ENCODE peak calls at places on chromosomes 16 and 17, in four cellular contexts. G, H, Y and F are unnamed samples.
A peak's percentile ranks its signal among the peaks of the same experiment; 100 is the strongest.

GRCh38 chr16:26078971-26079370 is 387.2 kb downstream of the HS3ST4 start:
- DNase-seq in G (no peak), H (no peak), Y (no peak), F (no peak)

GRCh38 chr17:16304832-16305231 is 48.4 kb downstream of the CENPV start:
- DNase-seq in G (peak; percentile 63), H (peak; percentile 54), Y (no peak), F (no peak)

GRCh38 chr16:28974007-28974436 is 556 bp upstream of the SPNS1 start:
- DNase-seq in G (peak; percentile 70), H (peak; percentile 72), Y (peak; percentile 15), F (no peak)

GRCh38 chr17:17840751-17841591 is 4.2 kb upstream of the SREBF1 start:
- DNase-seq in G (peak; percentile 35), H (peak; percentile 59), Y (no peak), F (no peak)

GRCh38 chr17:29593546-29594440 is 861 bp downstream of the ANKRD13B start:
- DNase-seq in G (no peak), H (peak; percentile 61), Y (no peak), F (no peak)

GRCh38 chr16:23941025-23941424 is 105.2 kb downstream of the PRKCB start:
- DNase-seq in G (no peak), H (no peak), Y (no peak), F (no peak)

GRCh38 chr17:35766903-35767510 is 6.3 kb downstream of the C17orf50 start:
- DNase-seq in G (no peak), H (peak; percentile 33), Y (no peak), F (no peak)

GRCh38 chr16:54347961-54348360 is 61.4 kb upstream of the IRX3 start:
- DNase-seq in G (no peak), H (no peak), Y (no peak), F (no peak)

GRCh38 chr17:81941484-81942166 is 4.5 kb upstream of the PYCR1 start:
- DNase-seq in G (no peak), H (no peak), Y (no peak), F (no peak)

GRCh38 chr17:13777003-13777402 is 175.3 kb upstream of the HS3ST3A1 start:
- DNase-seq in G (no peak), H (no peak), Y (no peak), F (no peak)

GRCh38 chr17:64661981-64662773 is at the start of gene SMURF2:
- DNase-seq in G (peak; percentile 56), H (peak; percentile 74), Y (peak; percentile 17), F (peak; percentile 83)

GRCh38 chr16:66250686-66251405 is 115.6 kb upstream of the CDH5 start:
- DNase-seq in G (no peak), H (no peak), Y (no peak), F (no peak)

GRCh38 chr17:78345172-78345571 is 14.7 kb downstream of the SOCS3 start:
- DNase-seq in G (no peak), H (no peak), Y (no peak), F (no peak)

GRCh38 chr17:77451271-77451893 is 310.6 kb downstream of the SEC14L1 start:
- DNase-seq in G (peak; percentile 96), H (peak; percentile 84), Y (peak; percentile 71), F (peak; percentile 61)

GRCh38 chr17:31869797-31870568 is 10.9 kb upstream of the COPRS start:
- DNase-seq in G (no peak), H (no peak), Y (no peak), F (no peak)

GRCh38 chr17:82031885-82032627 is 578 bp downstream of the RAC3 start:
- DNase-seq in G (no peak), H (peak; percentile 90), Y (no peak), F (no peak)

GRCh38 chr17:37466471-37466870 is 23.2 kb upstream of the DUSP14 start:
- DNase-seq in G (no peak), H (no peak), Y (no peak), F (no peak)

GRCh38 chr17:82283208-82283749 is 9.8 kb upstream of the CSNK1D start:
- DNase-seq in G (no peak), H (no peak), Y (no peak), F (no peak)

GRCh38 chr16:66478733-66479511 is 51.8 kb downstream of the BEAN1 start:
- DNase-seq in G (peak; percentile 63), H (peak; percentile 78), Y (peak; percentile 59), F (peak; percentile 67)

GRCh38 chr17:8021565-8022357 is 17.1 kb upstream of the ALOX15B start:
- DNase-seq in G (no peak), H (no peak), Y (no peak), F (no peak)

GRCh38 chr16:49250689-49251088 is 30.9 kb downstream of the CBLN1 start:
- DNase-seq in G (no peak), H (no peak), Y (no peak), F (no peak)

GRCh38 chr17:80901319-80901718 is 90.3 kb upstream of the CHMP6 start:
- DNase-seq in G (no peak), H (no peak), Y (no peak), F (no peak)

GRCh38 chr16:87628940-87629339 is 26.6 kb downstream of the JPH3 start:
- DNase-seq in G (no peak), H (no peak), Y (no peak), F (no peak)

GRCh38 chr16:68286153-68287074 is 22.1 kb downstream of the SLC7A6 start:
- DNase-seq in G (peak; percentile 35), H (no peak), Y (no peak), F (no peak)

GRCh38 chr17:42744806-42745617 is at the start of gene EZH1:
- DNase-seq in G (peak; percentile 91), H (peak; percentile 96), Y (peak; percentile 83), F (peak; percentile 99)

GRCh38 chr16:88407042-88407420 is 24.3 kb downstream of the ZNF469 start:
- DNase-seq in G (no peak), H (no peak), Y (no peak), F (no peak)

GRCh38 chr16:15574614-15574948 is 68.4 kb downstream of the MARF1 start:
- DNase-seq in G (no peak), H (no peak), Y (no peak), F (no peak)

GRCh38 chr16:15573274-15573895 is 69.6 kb downstream of the MARF1 start:
- DNase-seq in G (no peak), H (peak; percentile 65), Y (no peak), F (no peak)

GRCh38 chr16:15578824-15579223 is 64.1 kb downstream of the MARF1 start:
- DNase-seq in G (no peak), H (no peak), Y (no peak), F (no peak)

GRCh38 chr16:15575293-15576049 is 67.5 kb downstream of the MARF1 start:
- DNase-seq in G (peak; percentile 90), H (peak; percentile 89), Y (no peak), F (no peak)

DNA sequence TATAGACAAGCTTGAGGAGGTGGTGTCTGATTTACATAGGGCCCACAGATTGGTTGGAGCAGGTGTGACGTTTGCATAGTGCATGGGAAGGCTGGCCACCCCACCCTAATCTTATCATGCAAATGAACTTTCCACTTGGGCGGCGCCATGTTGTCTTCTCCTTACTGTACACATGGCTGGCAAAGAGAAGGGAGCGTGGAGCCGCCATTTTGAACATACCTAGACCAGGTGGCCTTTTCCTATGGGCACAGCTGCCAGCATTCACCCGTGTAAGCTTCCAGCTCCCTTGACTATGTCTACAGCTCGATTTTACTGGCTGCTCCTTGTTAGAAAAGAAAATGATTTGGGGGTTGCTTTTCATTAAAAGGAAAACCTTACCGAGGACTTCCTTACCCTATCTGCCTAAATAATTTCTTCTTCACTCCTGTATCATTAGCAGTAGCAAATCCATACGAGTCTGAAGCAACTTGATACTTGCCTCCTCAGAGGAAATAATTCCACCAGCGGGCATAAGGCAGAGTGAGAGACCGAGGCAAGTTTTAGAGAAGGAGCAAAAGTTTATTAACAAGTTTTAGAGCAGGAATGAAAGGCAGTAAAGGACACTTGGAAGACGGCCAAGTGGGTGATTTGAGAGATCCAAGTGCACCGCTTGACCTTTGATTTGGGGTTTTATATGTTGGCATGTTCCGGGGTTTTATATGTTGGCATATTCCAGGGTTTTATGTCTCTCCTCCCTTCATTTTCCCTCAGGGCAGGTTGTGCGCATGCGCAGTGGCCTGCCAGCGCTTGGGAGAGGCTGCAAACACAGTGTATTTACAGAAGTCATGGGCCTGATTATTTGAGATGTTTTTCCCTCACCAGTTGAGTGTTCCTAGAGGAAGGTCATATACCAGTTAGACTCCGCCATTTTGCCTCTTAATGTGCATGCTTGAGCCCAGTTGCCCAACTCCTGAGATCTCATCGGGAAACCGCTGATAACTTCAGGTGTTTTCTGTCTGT is 65.7 kb downstream of the MARF1 start:
- DNase-seq in G (peak; percentile 31), H (peak; percentile 99), Y (no peak), F (no peak)
- TF ChIP-seq POLR2AphosphoS5 in G (no peak), H (peak; percentile 51), Y (no peak), F (no peak)

DNA sequence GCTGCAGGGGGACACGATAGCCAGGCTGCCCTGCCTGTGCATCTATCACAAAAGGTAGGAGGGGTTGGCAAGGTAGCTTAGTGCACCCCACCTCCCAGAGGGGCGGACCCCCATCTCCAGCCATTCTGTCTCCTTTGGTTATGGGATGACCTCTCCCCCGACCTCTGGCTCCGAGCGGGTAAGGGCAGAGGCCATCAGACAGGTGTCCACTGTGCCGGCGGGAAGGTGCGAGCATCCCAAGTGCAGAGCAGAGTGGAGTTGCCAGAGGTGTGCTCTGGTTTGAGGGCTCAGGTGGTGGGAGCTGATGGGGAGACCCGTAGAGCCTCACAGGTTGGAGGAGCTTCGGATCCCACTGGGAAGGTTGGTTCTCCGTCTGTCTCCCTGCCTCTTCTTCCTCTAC is 11.7 kb downstream of the LDHD start:
- DNase-seq in G (no peak), H (no peak), Y (no peak), F (no peak)
- TF ChIP-seq POLR2A in G (no peak), H (no peak), Y (no peak), F (no peak)

DNA sequence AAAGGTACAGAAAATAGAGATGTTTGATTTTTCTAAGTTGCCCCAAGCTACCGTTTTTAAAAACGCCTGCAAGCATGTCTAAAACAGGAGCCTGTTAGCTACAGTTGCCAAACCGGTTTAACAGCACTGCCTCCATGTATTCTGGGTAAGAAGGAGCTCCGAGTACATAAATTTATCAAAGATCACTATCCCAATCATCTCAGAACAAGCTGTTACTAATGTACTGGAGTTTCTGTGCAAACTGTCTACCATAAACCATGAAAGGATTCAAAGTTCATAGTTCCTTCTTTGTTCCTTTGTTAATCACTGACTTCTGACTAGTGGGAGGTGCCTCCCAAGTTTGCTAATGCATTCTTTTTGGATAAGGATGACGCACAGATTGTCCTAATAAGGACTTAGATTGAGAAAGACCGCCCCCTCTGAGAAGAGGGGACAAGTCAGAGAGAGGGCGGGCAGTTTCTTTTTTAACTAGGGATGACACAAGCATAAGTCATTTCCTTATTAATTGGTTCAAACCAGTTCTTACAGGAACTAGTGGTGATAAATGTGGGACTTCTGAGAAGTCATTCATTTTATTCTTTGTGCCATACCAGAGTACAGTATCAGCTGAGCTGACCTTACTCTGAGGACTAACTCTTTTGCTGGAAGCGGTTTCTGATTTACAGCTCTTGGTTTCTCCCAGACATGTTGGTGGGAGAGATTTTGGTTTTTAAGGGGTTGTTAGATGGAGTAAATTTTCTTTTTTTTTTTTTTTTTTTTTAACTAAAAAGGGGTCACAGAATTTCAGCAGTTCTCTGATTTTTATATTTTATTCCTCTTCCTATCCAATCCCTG is 55.2 kb downstream of the TUBD1 start:
- DNase-seq in G (peak; percentile 100), H (peak; percentile 97), Y (no peak), F (no peak)
- TF ChIP-seq TAF1 in G (peak; percentile 96), H (peak; percentile 97), Y (peak; percentile 98), F (peak; percentile 97)

GRCh38 chr17:52233176-52233575 is 74.7 kb upstream of the CA10 start:
- DNase-seq in G (no peak), H (no peak), Y (no peak), F (no peak)

GRCh38 chr17:52235416-52235960 is 77.0 kb upstream of the CA10 start:
- DNase-seq in G (no peak), H (no peak), Y (no peak), F (no peak)

GRCh38 chr17:52227926-52228325 is 69.4 kb upstream of the CA10 start:
- DNase-seq in G (no peak), H (no peak), Y (no peak), F (no peak)

GRCh38 chr17:52237151-52237550 is 78.6 kb upstream of the CA10 start:
- DNase-seq in G (no peak), H (no peak), Y (no peak), F (no peak)

GRCh38 chr17:52233632-52234031 is 75.1 kb upstream of the CA10 start:
- DNase-seq in G (no peak), H (no peak), Y (no peak), F (no peak)
- TF ChIP-seq POLR2AphosphoS5 in G (no peak), H (no peak), Y (no peak), F (no peak)